ENCODE peak calls at places on chromosomes 1 and 21, in four cellular contexts. One of them, this sample, is unnamed.

GRCh38 chr1:58722414-58722813 is 22.6 kb upstream of the MYSM1 start:
- DNase-seq in heart right ventricle: no peak
- DNase-seq in CD8-positive, alpha-beta T cell: no peak
- DNase-seq in brain microvascular endothelial cell: no peak
- DNase-seq in this sample: no peak

GRCh38 chr1:36203554-36204346 is 20.5 kb upstream of the THRAP3 start:
- DNase-seq in CD8-positive, alpha-beta T cell: no peak
- DNase-seq in heart right ventricle: peak
- DNase-seq in brain microvascular endothelial cell: peak
- DNase-seq in this sample: peak

GRCh38 chr1:197911857-197912696 is 5.1 kb upstream of the LHX9 start:
- DNase-seq in brain microvascular endothelial cell: no peak
- DNase-seq in heart right ventricle: no peak
- DNase-seq in CD8-positive, alpha-beta T cell: no peak
- DNase-seq in this sample: no peak

GRCh38 chr1:111696330-111696729 is 42.9 kb downstream of the INKA2 start:
- DNase-seq in brain microvascular endothelial cell: no peak
- DNase-seq in heart right ventricle: no peak
- DNase-seq in CD8-positive, alpha-beta T cell: no peak
- DNase-seq in this sample: no peak

GRCh38 chr1:108865316-108865910 is 8.5 kb upstream of the AKNAD1 start:
- DNase-seq in brain microvascular endothelial cell: no peak
- DNase-seq in heart right ventricle: no peak
- DNase-seq in CD8-positive, alpha-beta T cell: no peak
- DNase-seq in this sample: no peak

GRCh38 chr21:17468698-17469097 is 44.1 kb upstream of the CXADR start:
- DNase-seq in brain microvascular endothelial cell: no peak
- DNase-seq in heart right ventricle: no peak
- DNase-seq in CD8-positive, alpha-beta T cell: no peak
- DNase-seq in this sample: no peak

GRCh38 chr1:27563407-27564263 is 40.3 kb downstream of the AHDC1 start:
- DNase-seq in brain microvascular endothelial cell: no peak
- DNase-seq in CD8-positive, alpha-beta T cell: no peak
- DNase-seq in heart right ventricle: peak
- DNase-seq in this sample: peak

GRCh38 chr1:177927021-177927596 is 42.7 kb downstream of the SEC16B start:
- DNase-seq in CD8-positive, alpha-beta T cell: no peak
- DNase-seq in heart right ventricle: no peak
- DNase-seq in brain microvascular endothelial cell: peak
- DNase-seq in this sample: no peak

GRCh38 chr1:156368157-156368658 is 803 bp upstream of the RHBG start:
- DNase-seq in CD8-positive, alpha-beta T cell: no peak
- DNase-seq in heart right ventricle: no peak
- DNase-seq in brain microvascular endothelial cell: no peak
- DNase-seq in this sample: no peak

GRCh38 chr1:66274634-66275033 is 259.3 kb upstream of the SGIP1 start:
- DNase-seq in brain microvascular endothelial cell: peak
- DNase-seq in CD8-positive, alpha-beta T cell: no peak
- DNase-seq in heart right ventricle: no peak
- DNase-seq in this sample: no peak

GRCh38 chr21:33024278-33025103 is 1.2 kb upstream of the OLIG2 start:
- DNase-seq in CD8-positive, alpha-beta T cell: no peak
- DNase-seq in brain microvascular endothelial cell: no peak
- DNase-seq in heart right ventricle: no peak
- DNase-seq in this sample: no peak

GRCh38 chr1:181448461-181448860 is 34.9 kb upstream of the CACNA1E start:
- DNase-seq in heart right ventricle: no peak
- DNase-seq in CD8-positive, alpha-beta T cell: no peak
- DNase-seq in brain microvascular endothelial cell: no peak
- DNase-seq in this sample: no peak

GRCh38 chr1:159924025-159924790 is 1.1 kb downstream of the TAGLN2 start:
- DNase-seq in heart right ventricle: peak
- DNase-seq in CD8-positive, alpha-beta T cell: peak
- DNase-seq in brain microvascular endothelial cell: peak
- DNase-seq in this sample: peak

GRCh38 chr1:8460784-8461183 is 142.9 kb downstream of the SLC45A1 start:
- DNase-seq in CD8-positive, alpha-beta T cell: no peak
- DNase-seq in brain microvascular endothelial cell: no peak
- DNase-seq in heart right ventricle: no peak
- DNase-seq in this sample: no peak

GRCh38 chr1:214542275-214543199 is 8.9 kb downstream of the PTPN14 start:
- DNase-seq in brain microvascular endothelial cell: no peak
- DNase-seq in CD8-positive, alpha-beta T cell: no peak
- DNase-seq in heart right ventricle: no peak
- DNase-seq in this sample: no peak

GRCh38 chr1:229127301-229127700 is 143.6 kb upstream of the RAB4A start:
- DNase-seq in CD8-positive, alpha-beta T cell: no peak
- DNase-seq in brain microvascular endothelial cell: peak
- DNase-seq in heart right ventricle: no peak
- DNase-seq in this sample: no peak

GRCh38 chr1:206117151-206117948 is at the start of gene AVPR1B:
- DNase-seq in CD8-positive, alpha-beta T cell: no peak
- DNase-seq in heart right ventricle: peak
- DNase-seq in brain microvascular endothelial cell: peak
- DNase-seq in this sample: peak

GRCh38 chr1:96842215-96842614 is 120.6 kb downstream of the PTBP2 start:
- DNase-seq in heart right ventricle: no peak
- DNase-seq in brain microvascular endothelial cell: no peak
- DNase-seq in CD8-positive, alpha-beta T cell: no peak
- DNase-seq in this sample: no peak

GRCh38 chr21:20443558-20444155 is 554.6 kb upstream of the NCAM2 start:
- DNase-seq in heart right ventricle: no peak
- DNase-seq in CD8-positive, alpha-beta T cell: no peak
- DNase-seq in brain microvascular endothelial cell: no peak
- DNase-seq in this sample: no peak

GRCh38 chr1:6075747-6076146 is 30.1 kb downstream of the KCNAB2 start:
- DNase-seq in CD8-positive, alpha-beta T cell: no peak
- DNase-seq in brain microvascular endothelial cell: no peak
- DNase-seq in heart right ventricle: no peak
- DNase-seq in this sample: no peak

GRCh38 chr1:47333578-47333921 is at the start of gene CMPK1:
- DNase-seq in brain microvascular endothelial cell: peak
- DNase-seq in CD8-positive, alpha-beta T cell: peak
- DNase-seq in heart right ventricle: peak
- DNase-seq in this sample: peak

GRCh38 chr1:58922302-58923089 is 138.6 kb upstream of the JUN start:
- DNase-seq in CD8-positive, alpha-beta T cell: no peak
- DNase-seq in heart right ventricle: peak
- DNase-seq in brain microvascular endothelial cell: no peak
- DNase-seq in this sample: peak

GRCh38 chr1:219928791-219929118 is 398 bp upstream of the SLC30A10 start:
- DNase-seq in heart right ventricle: no peak
- DNase-seq in CD8-positive, alpha-beta T cell: no peak
- DNase-seq in brain microvascular endothelial cell: no peak
- DNase-seq in this sample: no peak

GRCh38 chr1:185441608-185442007 is 124.6 kb upstream of the IVNS1ABP start:
- DNase-seq in CD8-positive, alpha-beta T cell: no peak
- DNase-seq in brain microvascular endothelial cell: peak
- DNase-seq in heart right ventricle: no peak
- DNase-seq in this sample: no peak

GRCh38 chr1:2979191-2980072 is 41.8 kb upstream of the ACTRT2 start:
- DNase-seq in brain microvascular endothelial cell: no peak
- DNase-seq in heart right ventricle: no peak
- DNase-seq in CD8-positive, alpha-beta T cell: no peak
- DNase-seq in this sample: no peak

GRCh38 chr1:62024690-62025089 is 170.0 kb upstream of the L1TD1 start:
- DNase-seq in CD8-positive, alpha-beta T cell: no peak
- DNase-seq in heart right ventricle: no peak
- DNase-seq in brain microvascular endothelial cell: no peak
- DNase-seq in this sample: no peak

GRCh38 chr1:33239487-33239886 is 16.8 kb upstream of the ZNF362 start:
- DNase-seq in brain microvascular endothelial cell: no peak
- DNase-seq in heart right ventricle: no peak
- DNase-seq in CD8-positive, alpha-beta T cell: no peak
- DNase-seq in this sample: no peak

GRCh38 chr1:76095800-76096199 is 21.3 kb downstream of the ST6GALNAC3 start:
- DNase-seq in CD8-positive, alpha-beta T cell: no peak
- DNase-seq in heart right ventricle: no peak
- DNase-seq in brain microvascular endothelial cell: no peak
- DNase-seq in this sample: no peak

GRCh38 chr1:182703539-182703938 is 19.2 kb upstream of the RGS8 start:
- DNase-seq in brain microvascular endothelial cell: no peak
- DNase-seq in heart right ventricle: no peak
- DNase-seq in CD8-positive, alpha-beta T cell: no peak
- DNase-seq in this sample: no peak

GRCh38 chr1:43280683-43281082 is 4.7 kb downstream of the C1orf210 start:
- DNase-seq in heart right ventricle: no peak
- DNase-seq in brain microvascular endothelial cell: no peak
- DNase-seq in CD8-positive, alpha-beta T cell: no peak
- DNase-seq in this sample: no peak

GRCh38 chr1:214003233-214003632 is 15.5 kb downstream of the PROX1 start:
- DNase-seq in brain microvascular endothelial cell: no peak
- DNase-seq in CD8-positive, alpha-beta T cell: no peak
- DNase-seq in heart right ventricle: no peak
- DNase-seq in this sample: no peak

DNA sequence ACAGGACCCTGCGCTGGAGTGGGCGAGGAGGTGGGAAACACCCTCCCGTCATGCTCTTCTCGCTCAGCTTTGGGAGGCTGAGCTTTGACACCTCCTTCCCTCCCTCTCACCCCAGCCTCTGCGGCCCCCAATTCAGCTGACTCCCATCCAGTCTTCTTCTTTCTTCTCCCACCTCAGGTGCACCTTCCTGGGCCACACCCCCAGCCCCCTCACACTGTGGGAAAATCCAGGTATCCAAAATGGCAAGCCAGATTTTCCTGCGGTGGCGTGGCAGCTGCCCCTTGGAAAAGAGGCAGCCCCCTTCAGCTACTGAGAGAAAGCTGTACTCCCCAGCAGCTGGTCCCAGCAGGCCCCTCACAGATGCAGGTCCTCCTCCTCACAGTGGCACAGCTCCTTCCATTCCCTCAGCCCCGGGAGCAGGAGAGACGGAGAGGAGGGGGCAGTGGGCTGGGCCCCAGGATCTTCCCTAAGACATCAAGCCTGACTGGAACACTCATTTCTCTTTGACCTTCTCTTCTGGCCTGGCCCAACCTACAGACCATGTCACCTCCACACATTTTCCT is 61.6 kb downstream of the OPTC start:
- DNase-seq in brain microvascular endothelial cell: no peak
- DNase-seq in CD8-positive, alpha-beta T cell: no peak
- DNase-seq in heart right ventricle: no peak
- DNase-seq in this sample: no peak
- H3K4me3 ChIP-seq in brain microvascular endothelial cell: no peak
- H3K4me3 ChIP-seq in CD8-positive, alpha-beta T cell: no peak
- H3K4me3 ChIP-seq in heart right ventricle: peak
- H3K4me3 ChIP-seq in this sample: peak

DNA sequence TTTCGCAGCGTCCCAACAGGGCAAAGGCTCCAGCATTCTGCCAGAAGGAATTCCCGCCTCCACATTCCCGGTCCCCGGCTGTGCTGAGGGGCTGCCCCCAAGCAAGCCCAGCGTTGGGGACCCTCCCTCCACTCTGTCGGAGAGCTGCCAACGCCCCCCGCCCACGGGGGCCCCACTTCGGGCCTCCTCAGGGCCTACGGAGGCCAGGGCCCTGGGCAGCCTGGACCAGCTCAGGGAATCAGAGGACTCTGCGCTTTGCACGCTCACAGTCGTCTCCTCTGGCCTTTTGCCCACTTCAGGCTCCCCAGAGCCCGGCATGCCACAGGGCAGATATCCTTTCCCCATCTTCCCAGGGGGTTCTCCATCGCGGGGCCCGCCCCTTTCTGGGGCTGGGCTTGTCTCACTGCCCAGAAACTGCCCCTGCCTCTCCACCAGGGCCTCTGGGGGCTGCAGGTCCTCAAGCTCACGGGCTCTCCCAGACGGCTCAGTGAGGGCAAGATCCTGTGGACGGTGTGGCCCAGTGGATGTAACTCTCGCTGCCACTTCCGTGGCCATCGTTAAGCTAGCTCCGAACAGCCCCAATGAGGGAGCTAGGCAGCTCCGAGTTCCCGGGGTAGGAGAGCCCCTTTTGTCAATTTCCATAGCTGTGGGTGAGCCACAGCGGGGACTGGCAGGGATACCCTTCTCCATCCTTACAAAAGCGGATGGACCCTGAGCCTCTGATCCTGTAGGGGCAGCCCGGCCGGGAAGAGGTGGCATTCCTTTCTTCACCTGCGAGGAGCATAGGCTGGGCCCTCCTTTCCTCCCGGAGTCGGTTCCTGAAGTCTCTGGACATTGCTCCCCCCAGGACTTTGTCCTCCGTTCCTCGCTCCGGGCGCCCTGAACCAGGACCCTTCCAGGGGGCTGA is 2.8 kb downstream of the ITPKB start:
- DNase-seq in CD8-positive, alpha-beta T cell: no peak
- DNase-seq in brain microvascular endothelial cell: no peak
- DNase-seq in heart right ventricle: peak
- DNase-seq in this sample: peak
- H3K4me3 ChIP-seq in CD8-positive, alpha-beta T cell: peak
- H3K4me3 ChIP-seq in brain microvascular endothelial cell: no peak
- H3K4me3 ChIP-seq in heart right ventricle: peak
- H3K4me3 ChIP-seq in this sample: peak

GRCh38 chr1:212610575-212610967 is 2.0 kb downstream of the ATF3 start:
- DNase-seq in heart right ventricle: no peak
- DNase-seq in CD8-positive, alpha-beta T cell: no peak
- DNase-seq in brain microvascular endothelial cell: no peak
- DNase-seq in this sample: no peak
- H3K4me3 ChIP-seq in heart right ventricle: peak
- H3K4me3 ChIP-seq in CD8-positive, alpha-beta T cell: no peak
- H3K4me3 ChIP-seq in brain microvascular endothelial cell: no peak
- H3K4me3 ChIP-seq in this sample: no peak

DNA sequence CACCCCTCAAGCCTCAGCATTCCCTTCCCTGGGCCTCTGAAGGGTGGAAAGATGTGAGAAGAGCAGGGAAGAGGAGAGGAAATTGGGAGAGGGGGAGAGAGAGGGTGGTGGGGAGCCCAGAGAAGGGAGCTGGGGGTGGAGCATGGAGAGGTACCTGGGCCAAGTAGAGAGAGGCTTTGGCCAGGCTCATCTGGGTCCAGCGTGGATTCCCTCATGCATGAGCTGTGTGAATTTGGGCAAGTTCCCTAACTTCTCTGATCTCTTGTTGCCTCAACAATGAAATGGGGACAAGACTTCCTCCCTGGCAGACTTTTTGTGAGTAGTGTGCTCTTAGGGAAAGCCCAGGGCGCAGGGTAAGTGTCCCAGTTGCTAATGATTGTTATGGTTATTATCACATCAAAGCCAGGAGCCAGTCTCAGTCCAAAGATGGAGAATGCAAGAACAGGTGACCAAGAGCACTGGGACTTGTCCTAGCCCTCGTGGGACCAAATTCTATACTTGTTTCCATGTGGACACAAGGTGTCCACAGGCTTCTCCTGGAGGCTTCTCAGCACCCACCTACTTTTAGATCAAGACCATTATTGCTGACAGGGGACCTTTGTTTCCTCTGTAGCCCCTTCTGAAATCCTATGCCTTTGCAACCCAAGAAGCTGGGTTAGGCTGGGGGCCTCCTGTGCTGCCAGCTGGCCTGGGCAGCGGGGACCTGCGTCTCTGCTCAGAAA is 13.9 kb downstream of the IL6R start:
- DNase-seq in brain microvascular endothelial cell: no peak
- DNase-seq in CD8-positive, alpha-beta T cell: no peak
- DNase-seq in heart right ventricle: no peak
- DNase-seq in this sample: peak
- H3K4me3 ChIP-seq in brain microvascular endothelial cell: no peak
- H3K4me3 ChIP-seq in CD8-positive, alpha-beta T cell: peak
- H3K4me3 ChIP-seq in heart right ventricle: peak
- H3K4me3 ChIP-seq in this sample: no peak

GRCh38 chr21:15241997-15242767 is 177.4 kb upstream of the NRIP1 start:
- DNase-seq in brain microvascular endothelial cell: no peak
- DNase-seq in heart right ventricle: no peak
- DNase-seq in CD8-positive, alpha-beta T cell: no peak
- DNase-seq in this sample: no peak
- H3K4me3 ChIP-seq in brain microvascular endothelial cell: no peak
- H3K4me3 ChIP-seq in heart right ventricle: no peak
- H3K4me3 ChIP-seq in CD8-positive, alpha-beta T cell: no peak
- H3K4me3 ChIP-seq in this sample: no peak

This sample was measured in uterus.